ENCODE peak calls at places on chromosomes 5 and 9, in five cellular contexts. Z, C, H, T and A are unnamed samples.

GRCh38 chr9:127931092-127931881 is 710 bp upstream of the PIP5KL1 start:
- DNase-seq in Z (peak), T (peak), H (peak), C (no peak), A (no peak)

GRCh38 chr9:97954550-97954989 is 16.6 kb upstream of the HEMGN start:
- DNase-seq in T (peak), H (peak), C (no peak), Z (peak), A (no peak)

GRCh38 chr5:164422400-164422799 is 917.0 kb downstream of the MAT2B start:
- DNase-seq in H (peak), T (no peak), Z (no peak), C (no peak), A (no peak)

GRCh38 chr5:143345671-143346440 is 57.6 kb downstream of the NR3C1 start:
- DNase-seq in H (no peak), Z (no peak), C (no peak), T (no peak), A (no peak)

GRCh38 chr9:130352081-130352480 is 86.5 kb downstream of the HMCN2 start:
- DNase-seq in T (no peak), H (peak), C (no peak), Z (no peak), A (no peak)

GRCh38 chr9:6793203-6793602 is 35.4 kb downstream of the KDM4C start:
- DNase-seq in T (no peak), C (no peak), Z (no peak), H (no peak), A (no peak)

GRCh38 chr5:96259211-96259772 is 173.8 kb downstream of the PCSK1 start:
- DNase-seq in Z (peak), T (no peak), C (no peak), H (peak), A (no peak)

GRCh38 chr9:87579761-87580626 is 82.3 kb downstream of the DAPK1 start:
- DNase-seq in Z (peak), H (no peak), C (no peak), T (no peak), A (no peak)

GRCh38 chr5:98839469-98840383 is 66.3 kb downstream of the RGMB start:
- DNase-seq in Z (peak), T (peak), H (peak), C (no peak), A (no peak)